ENCODE peak calls at places on chromosomes 16 and 17, in nine cellular contexts. One of them, this sample, is unnamed.

GRCh38 chr17:68600123-68600880 is 865 bp downstream of the FAM20A start:
- DNase-seq in tibial artery: no peak
- DNase-seq in AG09309: no peak
- DNase-seq in HFFc6: no peak
- DNase-seq in AG09319: no peak
- DNase-seq in left ventricle myocardium inferior: peak; percentile 56
- DNase-seq in GM12865: peak; percentile 12
- DNase-seq in choroid plexus epithelial cell: no peak
- DNase-seq in Panc1: no peak
- DNase-seq in this sample: peak; percentile 54

GRCh38 chr17:49987681-49988441 is 7.2 kb downstream of the DLX3 start:
- DNase-seq in GM12865: no peak
- DNase-seq in Panc1: no peak
- DNase-seq in left ventricle myocardium inferior: no peak
- DNase-seq in AG09309: peak; percentile 59
- DNase-seq in HFFc6: peak; percentile 67
- DNase-seq in AG09319: no peak
- DNase-seq in choroid plexus epithelial cell: no peak
- DNase-seq in tibial artery: no peak
- DNase-seq in this sample: no peak

GRCh38 chr17:28738680-28739384 is 5.0 kb upstream of the TRAF4 start:
- DNase-seq in AG09319: no peak
- DNase-seq in choroid plexus epithelial cell: no peak
- DNase-seq in AG09309: no peak
- DNase-seq in GM12865: peak; percentile 91
- DNase-seq in HFFc6: no peak
- DNase-seq in left ventricle myocardium inferior: no peak
- DNase-seq in Panc1: no peak
- DNase-seq in tibial artery: no peak
- DNase-seq in this sample: peak; percentile 57

GRCh38 chr16:46632778-46633733 is 11.9 kb upstream of the SHCBP1 start:
- DNase-seq in left ventricle myocardium inferior: no peak
- DNase-seq in GM12865: no peak
- DNase-seq in choroid plexus epithelial cell: no peak
- DNase-seq in AG09319: no peak
- DNase-seq in AG09309: no peak
- DNase-seq in tibial artery: no peak
- DNase-seq in HFFc6: no peak
- DNase-seq in Panc1: no peak
- DNase-seq in this sample: no peak

GRCh38 chr17:49464049-49464448 is 31.0 kb upstream of the NGFR start:
- DNase-seq in GM12865: no peak
- DNase-seq in choroid plexus epithelial cell: no peak
- DNase-seq in HFFc6: no peak
- DNase-seq in tibial artery: no peak
- DNase-seq in AG09319: no peak
- DNase-seq in Panc1: no peak
- DNase-seq in left ventricle myocardium inferior: no peak
- DNase-seq in AG09309: no peak
- DNase-seq in this sample: no peak

GRCh38 chr16:67399218-67399733 is 6.0 kb upstream of the TPPP3 start:
- DNase-seq in choroid plexus epithelial cell: no peak
- DNase-seq in AG09309: no peak
- DNase-seq in HFFc6: no peak
- DNase-seq in tibial artery: no peak
- DNase-seq in left ventricle myocardium inferior: no peak
- DNase-seq in AG09319: no peak
- DNase-seq in GM12865: peak; percentile 33
- DNase-seq in Panc1: no peak
- DNase-seq in this sample: peak; percentile 88

GRCh38 chr17:13002761-13003453 is 14.9 kb downstream of the ELAC2 start:
- DNase-seq in AG09319: no peak
- DNase-seq in AG09309: peak; percentile 40
- DNase-seq in left ventricle myocardium inferior: peak; percentile 80
- DNase-seq in tibial artery: peak; percentile 86
- DNase-seq in GM12865: peak; percentile 61
- DNase-seq in HFFc6: peak; percentile 48
- DNase-seq in Panc1: no peak
- DNase-seq in choroid plexus epithelial cell: peak; percentile 85
- DNase-seq in this sample: peak; percentile 59

GRCh38 chr16:10514369-10515055 is 65.9 kb downstream of the EMP2 start:
- DNase-seq in tibial artery: peak; percentile 38
- DNase-seq in left ventricle myocardium inferior: no peak
- DNase-seq in GM12865: peak; percentile 72
- DNase-seq in HFFc6: peak; percentile 49
- DNase-seq in AG09309: peak; percentile 51
- DNase-seq in Panc1: peak; percentile 38
- DNase-seq in AG09319: peak; percentile 39
- DNase-seq in choroid plexus epithelial cell: peak; percentile 86
- DNase-seq in this sample: peak; percentile 69

GRCh38 chr16:27237229-27238015 is 31.1 kb downstream of the NSMCE1 start:
- DNase-seq in GM12865: peak; percentile 76
- DNase-seq in HFFc6: no peak
- DNase-seq in Panc1: no peak
- DNase-seq in AG09319: no peak
- DNase-seq in tibial artery: no peak
- DNase-seq in choroid plexus epithelial cell: no peak
- DNase-seq in AG09309: no peak
- DNase-seq in left ventricle myocardium inferior: no peak
- DNase-seq in this sample: peak; percentile 72

GRCh38 chr17:39605492-39606433 is 2.0 kb downstream of the NEUROD2 start:
- DNase-seq in GM12865: no peak
- DNase-seq in Panc1: no peak
- DNase-seq in AG09319: no peak
- DNase-seq in choroid plexus epithelial cell: no peak
- DNase-seq in tibial artery: no peak
- DNase-seq in HFFc6: no peak
- DNase-seq in left ventricle myocardium inferior: no peak
- DNase-seq in AG09309: no peak
- DNase-seq in this sample: no peak

GRCh38 chr17:20010099-20010863 is 1.1 kb downstream of the SPECC1 start:
- DNase-seq in left ventricle myocardium inferior: peak; percentile 28
- DNase-seq in GM12865: peak; percentile 9
- DNase-seq in HFFc6: peak; percentile 63
- DNase-seq in tibial artery: peak; percentile 52
- DNase-seq in Panc1: peak; percentile 76
- DNase-seq in choroid plexus epithelial cell: peak; percentile 75
- DNase-seq in AG09319: peak; percentile 19
- DNase-seq in AG09309: peak; percentile 43
- DNase-seq in this sample: peak; percentile 25

GRCh38 chr17:4017377-4017776 is 53.1 kb upstream of the ATP2A3 start:
- DNase-seq in tibial artery: no peak
- DNase-seq in choroid plexus epithelial cell: no peak
- DNase-seq in HFFc6: no peak
- DNase-seq in AG09309: no peak
- DNase-seq in Panc1: no peak
- DNase-seq in GM12865: no peak
- DNase-seq in AG09319: no peak
- DNase-seq in left ventricle myocardium inferior: no peak
- DNase-seq in this sample: no peak
- TF ChIP-seq CTCF in tibial artery: no peak
- TF ChIP-seq CTCF in choroid plexus epithelial cell: peak; percentile 19
- TF ChIP-seq CTCF in HFFc6: peak; percentile 58
- TF ChIP-seq CTCF in AG09309: no peak
- TF ChIP-seq CTCF in Panc1: peak; percentile 61
- TF ChIP-seq CTCF in GM12865: peak; percentile 25
- TF ChIP-seq CTCF in AG09319: no peak
- TF ChIP-seq CTCF in left ventricle myocardium inferior: peak; percentile 16
- TF ChIP-seq CTCF in this sample: peak; percentile 4

DNA sequence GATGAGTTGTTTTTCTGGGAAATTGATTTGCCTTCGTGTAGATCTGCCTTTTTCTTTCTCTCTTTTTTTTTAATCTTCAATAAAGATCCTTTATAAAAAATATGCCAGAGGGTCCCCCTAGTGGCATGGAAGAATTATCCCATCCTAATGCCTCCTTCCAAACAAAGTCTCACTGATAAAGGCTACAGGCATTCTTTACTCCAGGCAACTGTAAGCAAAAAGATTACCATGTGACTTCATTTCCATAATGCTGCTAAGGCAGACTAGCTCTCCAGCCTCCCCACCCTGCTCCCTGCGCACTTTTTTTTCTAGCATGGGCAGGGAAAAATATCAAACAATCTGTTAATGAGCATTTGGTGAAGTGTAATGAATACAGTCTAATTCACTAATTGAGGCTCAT is 220.2 kb upstream of the CDH8 start:
- DNase-seq in choroid plexus epithelial cell: peak; percentile 0
- DNase-seq in GM12865: no peak
- DNase-seq in HFFc6: no peak
- DNase-seq in AG09309: no peak
- DNase-seq in left ventricle myocardium inferior: no peak
- DNase-seq in AG09319: no peak
- DNase-seq in tibial artery: no peak
- DNase-seq in Panc1: no peak
- DNase-seq in this sample: no peak
- TF ChIP-seq CTCF in choroid plexus epithelial cell: no peak
- TF ChIP-seq CTCF in GM12865: no peak
- TF ChIP-seq CTCF in HFFc6: peak; percentile 38
- TF ChIP-seq CTCF in AG09309: no peak
- TF ChIP-seq CTCF in left ventricle myocardium inferior: no peak
- TF ChIP-seq CTCF in AG09319: no peak
- TF ChIP-seq CTCF in tibial artery: peak; percentile 12
- TF ChIP-seq CTCF in Panc1: peak; percentile 42
- TF ChIP-seq CTCF in this sample: no peak

GRCh38 chr17:59391026-59391425 is 59.6 kb downstream of the YPEL2 start:
- DNase-seq in GM12865: no peak
- DNase-seq in AG09319: no peak
- DNase-seq in left ventricle myocardium inferior: no peak
- DNase-seq in AG09309: no peak
- DNase-seq in Panc1: no peak
- DNase-seq in tibial artery: no peak
- DNase-seq in HFFc6: no peak
- DNase-seq in choroid plexus epithelial cell: no peak
- DNase-seq in this sample: no peak

GRCh38 chr17:59383893-59384292 is 52.4 kb downstream of the YPEL2 start:
- DNase-seq in Panc1: no peak
- DNase-seq in GM12865: no peak
- DNase-seq in AG09309: no peak
- DNase-seq in HFFc6: no peak
- DNase-seq in tibial artery: no peak
- DNase-seq in choroid plexus epithelial cell: no peak
- DNase-seq in left ventricle myocardium inferior: no peak
- DNase-seq in AG09319: no peak
- DNase-seq in this sample: no peak

GRCh38 chr17:59381716-59382570 is 50.5 kb downstream of the YPEL2 start:
- DNase-seq in tibial artery: peak; percentile 75
- DNase-seq in Panc1: no peak
- DNase-seq in choroid plexus epithelial cell: peak; percentile 33
- DNase-seq in HFFc6: no peak
- DNase-seq in AG09319: no peak
- DNase-seq in GM12865: no peak
- DNase-seq in AG09309: no peak
- DNase-seq in left ventricle myocardium inferior: peak; percentile 59
- DNase-seq in this sample: no peak

GRCh38 chr17:59388070-59388556 is 56.7 kb downstream of the YPEL2 start:
- DNase-seq in AG09309: no peak
- DNase-seq in choroid plexus epithelial cell: no peak
- DNase-seq in left ventricle myocardium inferior: no peak
- DNase-seq in AG09319: no peak
- DNase-seq in HFFc6: no peak
- DNase-seq in Panc1: no peak
- DNase-seq in GM12865: no peak
- DNase-seq in tibial artery: no peak
- DNase-seq in this sample: no peak

GRCh38 chr17:59387351-59388069 is 56.1 kb downstream of the YPEL2 start:
- DNase-seq in tibial artery: no peak
- DNase-seq in choroid plexus epithelial cell: no peak
- DNase-seq in Panc1: no peak
- DNase-seq in AG09309: no peak
- DNase-seq in GM12865: no peak
- DNase-seq in left ventricle myocardium inferior: no peak
- DNase-seq in HFFc6: no peak
- DNase-seq in AG09319: no peak
- DNase-seq in this sample: no peak
- TF ChIP-seq CTCF in tibial artery: no peak
- TF ChIP-seq CTCF in choroid plexus epithelial cell: no peak
- TF ChIP-seq CTCF in Panc1: no peak
- TF ChIP-seq CTCF in AG09309: no peak
- TF ChIP-seq CTCF in GM12865: no peak
- TF ChIP-seq CTCF in left ventricle myocardium inferior: no peak
- TF ChIP-seq CTCF in HFFc6: no peak
- TF ChIP-seq CTCF in AG09319: no peak
- TF ChIP-seq CTCF in this sample: no peak

DNA sequence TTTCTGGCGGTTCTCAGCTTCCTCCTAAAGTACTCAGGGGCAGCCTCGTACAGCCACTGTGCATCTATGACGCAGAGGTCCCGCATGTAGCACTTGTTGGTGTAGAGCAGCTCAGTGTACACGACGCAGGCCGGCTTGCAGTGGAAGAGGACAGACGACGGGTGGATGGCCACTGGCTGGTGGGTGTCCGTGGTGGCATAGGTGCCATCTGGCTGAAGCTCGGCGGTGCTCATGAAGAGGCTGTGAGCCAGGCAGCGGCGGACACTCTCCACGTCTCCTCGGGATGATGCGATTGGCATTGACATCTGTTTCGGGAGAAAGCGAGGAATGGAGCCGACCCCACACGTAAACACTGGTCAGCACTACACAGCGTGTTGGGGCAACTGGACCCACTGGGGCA is 5.3 kb upstream of the C1QBP start:
- DNase-seq in Panc1: no peak
- DNase-seq in tibial artery: no peak
- DNase-seq in HFFc6: no peak
- DNase-seq in AG09319: no peak
- DNase-seq in AG09309: no peak
- DNase-seq in left ventricle myocardium inferior: no peak
- DNase-seq in GM12865: no peak
- DNase-seq in choroid plexus epithelial cell: no peak
- DNase-seq in this sample: no peak
- TF ChIP-seq CTCF in Panc1: no peak
- TF ChIP-seq CTCF in tibial artery: no peak
- TF ChIP-seq CTCF in HFFc6: no peak
- TF ChIP-seq CTCF in AG09319: no peak
- TF ChIP-seq CTCF in AG09309: no peak
- TF ChIP-seq CTCF in left ventricle myocardium inferior: no peak
- TF ChIP-seq CTCF in GM12865: no peak
- TF ChIP-seq CTCF in choroid plexus epithelial cell: no peak
- TF ChIP-seq CTCF in this sample: no peak

GRCh38 chr16:85566502-85567100 is 46.5 kb upstream of the GSE1 start:
- DNase-seq in GM12865: no peak
- DNase-seq in choroid plexus epithelial cell: no peak
- DNase-seq in AG09319: no peak
- DNase-seq in HFFc6: no peak
- DNase-seq in tibial artery: no peak
- DNase-seq in AG09309: no peak
- DNase-seq in Panc1: no peak
- DNase-seq in left ventricle myocardium inferior: no peak
- DNase-seq in this sample: no peak
- TF ChIP-seq CTCF in GM12865: no peak
- TF ChIP-seq CTCF in choroid plexus epithelial cell: no peak
- TF ChIP-seq CTCF in AG09319: no peak
- TF ChIP-seq CTCF in HFFc6: no peak
- TF ChIP-seq CTCF in tibial artery: no peak
- TF ChIP-seq CTCF in AG09309: no peak
- TF ChIP-seq CTCF in Panc1: no peak
- TF ChIP-seq CTCF in left ventricle myocardium inferior: no peak
- TF ChIP-seq CTCF in this sample: no peak

GRCh38 chr17:79658811-79659207 is 48.0 kb upstream of the RBFOX3 start:
- DNase-seq in left ventricle myocardium inferior: no peak
- DNase-seq in choroid plexus epithelial cell: peak; percentile 48
- DNase-seq in HFFc6: peak; percentile 5
- DNase-seq in tibial artery: no peak
- DNase-seq in GM12865: peak; percentile 17
- DNase-seq in Panc1: no peak
- DNase-seq in AG09309: no peak
- DNase-seq in AG09319: no peak
- DNase-seq in this sample: peak; percentile 12
- TF ChIP-seq CTCF in left ventricle myocardium inferior: peak; percentile 52
- TF ChIP-seq CTCF in choroid plexus epithelial cell: peak; percentile 61
- TF ChIP-seq CTCF in HFFc6: peak; percentile 69
- TF ChIP-seq CTCF in tibial artery: no peak
- TF ChIP-seq CTCF in GM12865: peak; percentile 37
- TF ChIP-seq CTCF in Panc1: peak; percentile 78
- TF ChIP-seq CTCF in AG09309: peak; percentile 22
- TF ChIP-seq CTCF in AG09319: peak; percentile 15
- TF ChIP-seq CTCF in this sample: no peak

GRCh38 chr16:81253141-81253540 is 14.7 kb downstream of the BCO1 start:
- DNase-seq in tibial artery: no peak
- DNase-seq in AG09309: no peak
- DNase-seq in Panc1: no peak
- DNase-seq in choroid plexus epithelial cell: no peak
- DNase-seq in AG09319: no peak
- DNase-seq in HFFc6: no peak
- DNase-seq in GM12865: no peak
- DNase-seq in left ventricle myocardium inferior: no peak
- DNase-seq in this sample: no peak
- TF ChIP-seq CTCF in tibial artery: no peak
- TF ChIP-seq CTCF in AG09309: no peak
- TF ChIP-seq CTCF in Panc1: no peak
- TF ChIP-seq CTCF in choroid plexus epithelial cell: no peak
- TF ChIP-seq CTCF in AG09319: no peak
- TF ChIP-seq CTCF in HFFc6: no peak
- TF ChIP-seq CTCF in GM12865: no peak
- TF ChIP-seq CTCF in left ventricle myocardium inferior: no peak
- TF ChIP-seq CTCF in this sample: no peak